ENCODE peak calls at places on chromosomes 6 and 20, in seven cellular contexts. M is right cardiac atrium; D is H9; N is naive thymus-derived CD4-positive, alpha-beta T cell; Y is fibroblast of lung; H is lower lobe of right lung; S is transverse colon. T is an unnamed sample.
A peak's percentile ranks its signal among the peaks of the same experiment; 100 is the strongest.

GRCh38 chr6:3610206-3610605 is 141.3 kb downstream of the PXDC1 start:
- DNase-seq in M (no peak), D (no peak), N (no peak), Y (peak; percentile 35), H (no peak), S (no peak), T (no peak)

GRCh38 chr20:46293084-46293483 is 15.2 kb downstream of the CDH22 start:
- DNase-seq in M (no peak), D (no peak), N (no peak), Y (peak; percentile 42), H (no peak), S (no peak), T (no peak)

GRCh38 chr6:45421700-45422540 is 44.2 kb upstream of the SUPT3H start:
- DNase-seq in M (peak; percentile 78), D (peak; percentile 52), N (peak; percentile 42), Y (peak; percentile 78), H (peak; percentile 68), S (peak; percentile 66), T (peak; percentile 78)

GRCh38 chr6:26555505-26556262 is 17.5 kb downstream of the HMGN4 start:
- DNase-seq in M (no peak), D (peak; percentile 55), N (no peak), Y (peak; percentile 50), H (no peak), S (no peak), T (no peak)

GRCh38 chr6:169171951-169172350 is 81.7 kb downstream of the THBS2 start:
- DNase-seq in M (no peak), D (no peak), N (no peak), Y (peak; percentile 61), H (no peak), S (no peak), T (no peak)

GRCh38 chr6:114342826-114343781 is at the start of gene HS3ST5:
- DNase-seq in M (peak; percentile 55), D (peak; percentile 88), N (no peak), Y (peak; percentile 32), H (peak; percentile 45), S (peak; percentile 26), T (peak; percentile 58)

GRCh38 chr20:42688576-42688975 is 501.1 kb downstream of the PTPRT start:
- DNase-seq in M (no peak), D (peak; percentile 36), N (no peak), Y (no peak), H (no peak), S (no peak), T (no peak)

GRCh38 chr6:20313960-20314530 is 87.6 kb upstream of the E2F3 start:
- DNase-seq in M (no peak), D (no peak), N (no peak), Y (no peak), H (no peak), S (no peak), T (no peak)

GRCh38 chr6:24440897-24441598 is 38.3 kb downstream of the MRS2 start:
- DNase-seq in M (no peak), D (no peak), N (no peak), Y (no peak), H (no peak), S (no peak), T (no peak)

GRCh38 chr20:51597389-51598231 is 55.1 kb upstream of the NFATC2 start:
- DNase-seq in M (no peak), D (no peak), N (no peak), Y (no peak), H (no peak), S (no peak), T (no peak)

GRCh38 chr6:125393449-125393858 is 91.7 kb upstream of the HDDC2 start:
- DNase-seq in M (no peak), D (no peak), N (no peak), Y (no peak), H (no peak), S (no peak), T (no peak)

GRCh38 chr20:5848711-5849505 is 98.7 kb downstream of the SHLD1 start:
- DNase-seq in M (no peak), D (no peak), N (no peak), Y (peak; percentile 61), H (no peak), S (no peak), T (no peak)

GRCh38 chr20:51696304-51697118 is 71.7 kb downstream of the ATP9A start:
- DNase-seq in M (no peak), D (no peak), N (no peak), Y (peak; percentile 35), H (no peak), S (no peak), T (no peak)

GRCh38 chr20:5090191-5090590 is 29.6 kb downstream of the PCNA start:
- DNase-seq in M (no peak), D (no peak), N (no peak), Y (no peak), H (no peak), S (no peak), T (no peak)

GRCh38 chr6:118931436-118931835 is 3.5 kb downstream of the MCM9 start:
- DNase-seq in M (no peak), D (no peak), N (no peak), Y (peak; percentile 33), H (no peak), S (no peak), T (no peak)

GRCh38 chr20:42392417-42392816 is 774.2 kb upstream of the CHD6 start:
- DNase-seq in M (no peak), D (no peak), N (no peak), Y (no peak), H (no peak), S (no peak), T (no peak)

GRCh38 chr20:4871486-4871885 is 129.8 kb downstream of the SLC23A2 start:
- DNase-seq in M (no peak), D (no peak), N (no peak), Y (no peak), H (no peak), S (no peak), T (no peak)

GRCh38 chr6:157455028-157455714 is 74.2 kb downstream of the ZDHHC14 start:
- DNase-seq in M (no peak), D (no peak), N (no peak), Y (no peak), H (no peak), S (no peak), T (no peak)

GRCh38 chr6:144659202-144659731 is 374.1 kb downstream of the UTRN start:
- DNase-seq in M (no peak), D (peak; percentile 59), N (peak; percentile 13), Y (peak; percentile 44), H (no peak), S (peak; percentile 25), T (peak; percentile 37)
- H3K4me1 ChIP-seq in M (peaks cover 9% of the 10 kb centered on the region), D (peaks cover 31% of the 10 kb centered on the region), N (peaks cover 12% of the 10 kb centered on the region), Y (no peaks in the 10 kb centered on the region), H (peaks cover 21% of the 10 kb centered on the region), S (peaks cover 5% of the 10 kb centered on the region), T (peaks cover 18% of the 10 kb centered on the region)

GRCh38 chr6:41037107-41037900 is 1.7 kb downstream of the UNC5CL start:
- DNase-seq in M (no peak), D (no peak), N (no peak), Y (peak; percentile 32), H (no peak), S (no peak), T (no peak)

GRCh38 chr6:41033776-41034175 is 5.2 kb downstream of the UNC5CL start:
- DNase-seq in M (no peak), D (no peak), N (no peak), Y (no peak), H (no peak), S (no peak), T (no peak)

GRCh38 chr6:41036188-41036587 is 2.8 kb downstream of the UNC5CL start:
- DNase-seq in M (no peak), D (no peak), N (no peak), Y (peak; percentile 39), H (no peak), S (no peak), T (no peak)

GRCh38 chr6:41039060-41039998 is at the start of gene UNC5CL:
- DNase-seq in M (no peak), D (peak; percentile 76), N (peak; percentile 53), Y (no peak), H (peak; percentile 60), S (peak; percentile 73), T (peak; percentile 73)

DNA sequence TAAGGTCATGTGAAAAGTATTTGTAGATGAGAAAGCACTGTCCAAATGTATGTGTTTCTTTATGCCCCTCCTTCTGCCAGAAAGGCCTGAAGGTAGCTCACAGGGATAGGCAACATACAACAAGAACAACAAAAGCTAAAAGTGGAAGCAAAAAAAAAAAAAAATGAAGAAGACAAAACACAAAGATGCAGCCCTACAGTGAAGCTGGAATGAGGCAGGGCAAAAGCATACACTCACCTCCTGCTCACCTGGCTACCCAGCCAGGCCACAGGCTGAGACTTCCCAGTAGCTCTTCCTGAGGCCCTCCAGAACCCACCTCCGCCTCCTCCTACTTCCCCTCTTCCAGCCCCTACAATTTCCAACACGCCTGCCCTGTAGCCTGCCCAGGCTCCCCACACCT is 2.4 kb downstream of the UNC5CL start:
- DNase-seq in M (no peak), D (no peak), N (no peak), Y (no peak), H (no peak), S (no peak), T (no peak)
- H3K4me1 ChIP-seq in M (no peaks in the 10 kb centered on the region), D (no peaks in the 10 kb centered on the region), N (no peaks in the 10 kb centered on the region), Y (no peaks in the 10 kb centered on the region), H (no peaks in the 10 kb centered on the region), S (no peaks in the 10 kb centered on the region), T (peaks cover 8% of the 10 kb centered on the region)

DNA sequence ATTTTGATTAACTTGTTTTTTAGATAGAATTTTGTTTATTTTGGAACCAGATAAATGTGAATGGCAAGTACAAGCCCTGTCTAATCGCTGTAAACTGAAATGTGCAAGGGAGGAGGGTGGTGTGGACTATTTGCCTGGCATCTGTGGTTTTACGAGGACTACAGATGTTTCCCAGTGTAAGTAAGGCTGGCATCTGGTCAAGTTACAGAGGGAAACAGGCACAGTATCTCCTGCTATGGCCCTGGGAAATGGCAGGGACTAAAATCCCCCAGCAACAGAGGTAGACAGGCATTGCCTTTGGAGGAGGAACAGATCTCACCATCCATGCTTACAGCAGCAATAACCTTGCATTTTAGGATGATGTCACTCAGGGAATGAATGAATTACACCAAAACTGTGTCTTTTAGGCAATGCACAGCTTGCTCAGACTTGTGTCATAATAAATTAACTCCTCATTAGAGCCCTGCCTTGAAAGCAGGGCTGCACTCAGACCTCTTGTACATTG is 96.3 kb downstream of the TCP11 start:
- DNase-seq in M (no peak), D (no peak), N (no peak), Y (no peak), H (no peak), S (peak; percentile 27), T (peak; percentile 30)
- H3K4me1 ChIP-seq in M (peaks cover 53% of the 10 kb centered on the region), D (peaks cover 28% of the 10 kb centered on the region), N (peaks cover 18% of the 10 kb centered on the region), Y (peaks cover 24% of the 10 kb centered on the region), H (peaks cover 85% of the 10 kb centered on the region), S (peaks cover 65% of the 10 kb centered on the region), T (peaks cover 51% of the 10 kb centered on the region)

DNA sequence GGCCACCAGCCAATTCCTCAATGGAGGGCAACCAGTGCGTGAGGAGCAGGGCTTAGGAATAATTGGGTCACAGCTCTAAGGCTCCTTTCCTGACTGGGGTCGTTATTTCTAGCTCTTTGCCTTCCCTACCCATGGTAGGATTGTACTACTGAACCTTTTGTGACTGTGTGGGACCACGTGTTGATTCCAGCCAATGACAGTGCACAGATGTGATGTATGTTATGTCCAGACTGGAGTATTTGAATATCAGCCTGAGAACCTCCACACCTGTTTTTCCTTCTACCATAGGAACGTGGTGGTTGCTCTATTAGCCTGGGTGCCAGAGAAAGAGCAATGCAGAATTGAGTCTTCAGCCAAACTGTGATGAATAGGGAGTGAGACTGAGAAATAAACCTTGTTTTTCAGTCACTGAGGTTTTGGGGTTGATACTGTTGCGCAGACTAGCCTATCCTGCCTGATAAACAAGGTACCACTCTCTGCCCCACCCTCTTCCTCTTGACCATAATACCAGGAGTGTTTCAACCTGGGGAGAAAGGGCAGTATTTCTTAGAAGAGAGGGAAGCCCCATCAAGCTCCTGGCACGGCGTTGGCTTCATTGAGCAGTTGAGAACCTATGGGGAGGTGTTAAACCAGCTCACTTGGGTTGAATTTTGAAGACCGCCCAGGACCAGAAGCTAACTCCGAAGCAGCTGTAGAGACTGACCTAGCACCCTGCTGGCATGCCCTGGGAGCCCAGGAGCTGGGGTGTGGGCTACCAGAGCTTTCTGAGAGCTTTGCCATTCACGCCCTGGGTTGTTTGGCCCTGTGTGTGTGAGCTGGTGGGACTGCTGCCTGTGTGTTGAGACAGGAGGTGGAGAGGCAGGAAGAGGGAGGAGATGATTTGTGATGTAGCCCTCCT is 105.5 kb upstream of the BACH2 start:
- DNase-seq in M (no peak), D (no peak), N (peak; percentile 29), Y (no peak), H (no peak), S (no peak), T (no peak)
- H3K4me1 ChIP-seq in M (no peaks in the 10 kb centered on the region), D (no peaks in the 10 kb centered on the region), N (peaks cover 32% of the 10 kb centered on the region), Y (peaks cover 2% of the 10 kb centered on the region), H (peaks cover 10% of the 10 kb centered on the region), S (no peaks in the 10 kb centered on the region), T (no peaks in the 10 kb centered on the region)

T was measured in mucosa of descending colon.